ENCODE peak calls at places on chromosomes 2 and 18, in four cellular contexts. B, M, F and V are unnamed samples.
A peak's percentile ranks its signal among the peaks of the same experiment; 100 is the strongest.

GRCh38 chr2:119553687-119554344 is 9.6 kb downstream of the CFAP221 start:
- DNase-seq in B (no peak), M (no peak), F (no peak), V (no peak)

GRCh38 chr2:6845903-6846302 is 19.8 kb downstream of the CMPK2 start:
- DNase-seq in F (no peak), M (no peak), B (no peak), V (peak; percentile 51)

GRCh38 chr18:49510393-49511115 is 23.5 kb upstream of the C18orf32 start:
- DNase-seq in B (peak; percentile 80), M (no peak), F (no peak), V (peak; percentile 85)

GRCh38 chr2:227511955-227512354 is 40.0 kb downstream of the AGFG1 start:
- DNase-seq in M (no peak), F (no peak), B (no peak), V (no peak)

GRCh38 chr2:61727746-61728145 is 126.1 kb downstream of the FAM161A start:
- DNase-seq in M (no peak), F (no peak), B (no peak), V (no peak)

GRCh38 chr2:122072666-122073065 is 317.2 kb downstream of the TSN start:
- DNase-seq in M (no peak), B (no peak), F (no peak), V (no peak)

GRCh38 chr18:67600781-67601180 is 84.3 kb upstream of the DSEL start:
- DNase-seq in M (no peak), B (no peak), F (no peak), V (no peak)

GRCh38 chr2:211798868-211799267 is 739.7 kb downstream of the ERBB4 start:
- DNase-seq in B (no peak), F (no peak), M (no peak), V (no peak)

GRCh38 chr2:154908312-154908711 is 209.8 kb downstream of the KCNJ3 start:
- DNase-seq in B (no peak), M (no peak), F (no peak), V (no peak)

GRCh38 chr2:85704800-85705679 is 10.9 kb downstream of the GNLY start:
- DNase-seq in B (no peak), M (no peak), F (no peak), V (peak; percentile 63)

GRCh38 chr2:39733070-39733674 is 45.9 kb downstream of the THUMPD2 start:
- DNase-seq in F (no peak), M (no peak), B (peak; percentile 69), V (no peak)

GRCh38 chr2:45922577-45922988 is 271.1 kb downstream of the PRKCE start:
- DNase-seq in M (no peak), F (peak; percentile 33), B (no peak), V (no peak)

GRCh38 chr18:61502472-61502871 is 169.2 kb downstream of the CDH20 start:
- DNase-seq in F (peak; percentile 32), M (no peak), B (peak; percentile 88), V (peak; percentile 78)

GRCh38 chr2:85437488-85438290 is 19.2 kb downstream of the SH2D6 start:
- DNase-seq in F (no peak), B (peak; percentile 77), M (peak; percentile 85), V (peak; percentile 95)

GRCh38 chr2:220221904-220222495 is 594.6 kb downstream of the SLC4A3 start:
- DNase-seq in B (no peak), F (no peak), M (no peak), V (no peak)

GRCh38 chr2:177430425-177430824 is 37.9 kb downstream of the AGPS start:
- DNase-seq in F (no peak), M (no peak), B (peak; percentile 27), V (no peak)

GRCh38 chr2:135664623-135665068 is 77.0 kb upstream of the UBXN4 start:
- DNase-seq in B (peak; percentile 18), F (no peak), M (no peak), V (no peak)

GRCh38 chr2:238055841-238056240 is 5.0 kb upstream of the SCLY start:
- DNase-seq in B (no peak), F (no peak), M (no peak), V (no peak)

GRCh38 chr2:85318222-85319182 is 9.3 kb downstream of the TGOLN2 start:
- DNase-seq in B (peak; percentile 95), M (no peak), F (no peak), V (no peak)

GRCh38 chr2:54206596-54206995 is 49.4 kb downstream of the TSPYL6 start:
- DNase-seq in M (no peak), F (no peak), B (peak; percentile 59), V (peak; percentile 75)

DNA sequence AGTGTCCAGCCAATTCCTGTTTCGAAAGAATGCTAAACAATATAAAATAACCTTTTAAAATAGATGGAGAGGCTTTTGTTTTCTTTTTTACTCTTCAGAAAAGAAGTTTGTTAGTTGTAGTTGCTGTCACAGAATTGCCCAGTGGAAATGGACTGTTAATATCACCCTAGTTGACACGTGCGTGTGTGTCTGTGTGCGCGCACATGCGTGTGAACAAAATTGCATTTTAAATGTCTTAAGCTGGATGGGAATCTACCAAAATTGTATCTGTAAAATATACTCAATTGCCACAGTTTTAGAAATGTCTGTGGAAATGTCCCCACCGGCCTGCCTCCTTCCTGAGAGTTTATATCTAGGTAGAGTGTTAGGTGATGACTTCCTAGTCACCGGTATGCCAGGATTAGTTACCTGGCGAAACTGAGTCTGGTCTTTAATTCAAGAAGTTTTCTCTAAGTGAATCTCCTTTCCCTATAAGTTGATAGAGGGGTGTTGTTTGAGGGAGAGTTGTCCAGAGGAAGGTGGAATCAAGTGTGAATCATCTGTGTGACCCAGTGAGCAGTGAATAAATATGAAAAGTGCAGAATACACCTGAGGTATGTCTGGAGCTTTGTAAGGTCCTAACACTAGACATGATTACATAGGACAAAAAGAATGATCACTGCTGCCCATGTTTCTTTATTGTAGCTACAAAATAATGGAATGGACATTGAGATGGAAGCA is 11.0 kb downstream of the POU3F3 start:
- DNase-seq in B (no peak), M (no peak), F (no peak), V (no peak)
- H3K27me3 ChIP-seq in B (peaks cover 84% of the 10 kb centered on the region), M (peaks cover 100% of the 10 kb centered on the region), F (peaks cover 80% of the 10 kb centered on the region), V (no peaks in the 10 kb centered on the region)

GRCh38 chr2:3520591-3520990 is 1.3 kb upstream of the ADI1 start:
- DNase-seq in M (no peak), B (no peak), F (no peak), V (no peak)
- H3K4me3 ChIP-seq in M (no peak overlapping the region), B (no peak overlapping the region), F (no peak overlapping the region), V (peak overlapping the region; percentile 75)

DNA sequence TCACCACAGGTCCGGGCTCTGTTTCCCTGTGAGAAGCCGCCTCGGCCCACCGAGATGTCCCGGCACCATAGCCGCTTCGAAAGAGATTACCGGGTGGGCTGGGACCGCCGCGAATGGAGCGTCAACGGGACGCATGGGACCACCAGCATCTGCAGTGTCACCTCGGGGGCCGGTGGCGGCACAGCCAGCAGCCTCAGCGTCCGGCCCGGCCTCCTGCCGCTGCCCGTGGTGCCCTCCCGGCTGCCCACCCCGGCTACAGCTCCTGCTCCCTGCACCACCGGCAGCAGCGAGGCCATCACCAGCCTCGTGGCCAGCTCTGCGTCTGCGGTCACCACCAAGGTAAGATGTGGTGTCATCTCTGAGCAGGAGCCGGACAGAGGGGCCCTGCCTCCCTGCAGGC is 177.2 kb downstream of the KLHL29 start:
- DNase-seq in B (no peak), F (no peak), M (no peak), V (no peak)
- H3K27me3 ChIP-seq in B (no peaks in the 10 kb centered on the region), F (no peaks in the 10 kb centered on the region), M (no peaks in the 10 kb centered on the region), V (no peaks in the 10 kb centered on the region)

DNA sequence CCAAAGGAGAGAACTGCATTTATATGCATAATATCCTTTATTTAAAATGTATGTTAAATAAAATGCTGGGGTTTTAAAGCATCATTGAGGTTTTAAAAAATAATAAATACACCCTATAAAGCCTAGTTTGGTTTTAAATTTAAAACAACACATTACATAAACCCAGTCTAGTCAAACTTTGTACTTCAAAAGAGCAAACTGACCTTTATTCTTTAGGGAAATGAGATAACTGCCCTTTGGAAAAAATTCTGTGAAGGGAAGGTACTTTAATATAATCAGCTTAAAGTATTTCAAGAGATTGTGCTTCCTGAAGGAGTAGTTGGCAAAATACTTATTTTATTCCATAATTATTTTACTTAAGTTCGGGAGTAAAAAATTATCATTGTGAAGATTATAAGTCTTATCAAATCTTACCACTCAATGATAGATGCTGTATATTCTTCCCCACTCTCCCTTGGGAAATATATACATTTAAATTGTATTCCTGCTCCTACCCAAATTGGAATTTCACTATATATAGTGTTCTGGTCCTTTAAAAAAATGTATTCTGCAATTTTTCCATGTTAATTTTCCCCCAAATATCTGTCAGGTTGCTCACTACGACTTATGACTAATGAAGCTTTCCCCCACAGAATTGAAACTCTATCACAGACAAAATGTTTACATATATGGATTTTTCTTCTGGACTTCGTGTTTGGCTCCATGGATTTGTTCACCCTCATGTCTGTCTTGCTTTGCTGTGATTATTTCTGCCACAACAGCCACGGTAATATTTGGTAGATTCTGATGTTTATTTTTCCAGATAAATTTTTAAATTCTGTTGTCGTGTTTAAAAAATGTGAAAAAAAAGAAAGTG is 42.1 kb downstream of the ZC3H6 start:
- DNase-seq in F (no peak), M (no peak), B (peak; percentile 34), V (no peak)
- H3K4me3 ChIP-seq in F (no peak overlapping the region), M (no peak overlapping the region), B (peak overlapping the region; percentile 64), V (no peak overlapping the region)

DNA sequence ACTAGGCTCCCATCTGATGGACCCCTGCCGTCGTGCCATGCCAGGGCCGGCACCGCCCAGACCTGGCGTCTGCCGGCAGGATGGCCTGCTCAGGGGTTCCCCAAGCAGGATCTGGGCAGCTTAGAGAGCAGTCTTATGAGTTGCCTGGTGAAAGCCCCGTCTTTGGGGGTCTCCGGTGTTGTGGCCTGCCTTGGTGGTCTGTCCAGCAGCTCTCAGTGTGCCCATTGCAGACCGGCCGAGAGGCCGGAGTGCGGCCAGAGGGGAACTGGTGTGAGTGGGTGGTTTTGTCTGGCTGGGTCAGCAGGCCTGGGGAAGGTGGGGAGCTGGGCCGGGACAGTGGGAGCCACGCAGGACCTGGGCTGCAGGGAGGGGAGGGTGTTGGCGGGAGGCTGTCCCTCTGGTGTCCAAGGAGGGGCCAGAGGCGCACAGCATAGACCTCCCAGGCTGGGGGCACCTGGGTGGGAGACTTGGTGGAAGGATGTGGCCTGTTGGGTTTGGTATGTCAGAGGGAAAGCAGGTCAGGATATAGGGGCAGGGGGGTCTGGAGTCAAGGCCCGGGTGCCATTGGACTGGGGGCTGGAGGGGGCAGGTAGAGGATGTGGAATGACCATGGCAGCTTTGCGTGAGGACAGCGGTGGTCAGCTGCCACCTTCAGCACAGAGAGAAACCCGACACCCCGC is 16.5 kb downstream of the GPC1 start:
- DNase-seq in M (no peak), B (no peak), F (no peak), V (no peak)
- H3K27me3 ChIP-seq in M (no peaks in the 10 kb centered on the region), B (no peaks in the 10 kb centered on the region), F (no peaks in the 10 kb centered on the region), V (no peaks in the 10 kb centered on the region)

GRCh38 chr2:25169073-25169470 is 692 bp upstream of the POMC start:
- DNase-seq in F (no peak), M (no peak), B (no peak), V (no peak)
- H3K4me3 ChIP-seq in F (no peak overlapping the region), M (no peak overlapping the region), B (no peak overlapping the region), V (no peak overlapping the region)

DNA sequence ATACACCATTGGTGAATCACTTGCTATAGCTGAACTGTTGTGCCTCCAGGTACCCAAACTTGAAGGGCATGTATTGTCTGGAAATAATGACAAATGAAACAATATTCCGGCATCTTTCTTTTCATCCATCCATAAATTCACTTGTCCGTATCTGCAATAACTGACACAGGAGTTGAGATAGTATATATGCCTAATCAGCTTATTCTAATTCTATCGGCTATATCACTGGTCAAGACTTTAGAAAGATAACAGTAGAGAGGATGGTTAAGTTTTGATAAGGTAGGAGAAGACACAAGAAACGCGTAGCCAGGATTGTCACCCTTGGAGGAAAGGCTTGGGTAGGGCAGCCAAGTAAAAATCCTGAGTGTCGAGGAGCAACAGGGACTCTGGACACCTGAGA is 1634.6 kb upstream of the CELF4 start:
- DNase-seq in B (no peak), F (no peak), M (no peak), V (no peak)
- H3K27me3 ChIP-seq in B (no peaks in the 10 kb centered on the region), F (no peaks in the 10 kb centered on the region), M (no peaks in the 10 kb centered on the region), V (no peaks in the 10 kb centered on the region)

GRCh38 chr2:9644021-9644420 is 13.2 kb upstream of the YWHAQ start:
- DNase-seq in B (no peak), M (no peak), F (no peak), V (no peak)
- H3K4me3 ChIP-seq in B (no peak overlapping the region), M (no peak overlapping the region), F (no peak overlapping the region), V (no peak overlapping the region)